ENCODE peak calls at places on chromosomes 16 and 17, in eight cellular contexts. P, N, I, T, J, M, R and Q are unnamed samples.

GRCh38 chr16:67884-68789 is 4.3 kb downstream of the RHBDF1 start:
- DNase-seq in R (no peak), I (no peak), J (no peak), N (no peak), P (no peak), T (no peak), M (peak; percentile 73), Q (no peak)

GRCh38 chr16:52873997-52874500 is 178.6 kb downstream of the CHD9NB start:
- DNase-seq in I (no peak), J (no peak), N (no peak), T (peak; percentile 62), M (no peak), P (no peak), R (peak; percentile 43), Q (no peak)

GRCh38 chr17:17084941-17085340 is 42.7 kb downstream of the MPRIP start:
- DNase-seq in N (no peak), P (peak; percentile 5), M (no peak), T (no peak), I (no peak), J (no peak), R (no peak), Q (no peak)

GRCh38 chr17:3960764-3961163 is 3.5 kb downstream of the ATP2A3 start:
- DNase-seq in P (no peak), N (no peak), M (no peak), J (no peak), R (no peak), T (no peak), I (no peak), Q (no peak)

GRCh38 chr16:76577003-76577402 is 299.8 kb downstream of the CNTNAP4 start:
- DNase-seq in T (no peak), P (no peak), J (no peak), R (no peak), M (no peak), I (no peak), N (no peak), Q (no peak)

GRCh38 chr17:60153606-60154355 is 4.0 kb downstream of the CA4 start:
- DNase-seq in I (no peak), R (peak; percentile 6), P (no peak), M (no peak), T (no peak), N (no peak), J (no peak), Q (no peak)

GRCh38 chr16:76157629-76158028 is 119.6 kb upstream of the CNTNAP4 start:
- DNase-seq in P (no peak), R (no peak), N (no peak), I (no peak), T (peak; percentile 16), J (no peak), M (no peak), Q (no peak)

GRCh38 chr16:48745541-48745940 is 135.6 kb upstream of the N4BP1 start:
- DNase-seq in T (no peak), J (no peak), R (no peak), I (no peak), P (no peak), M (no peak), N (no peak), Q (no peak)

GRCh38 chr16:57361384-57361783 is 2.8 kb downstream of the CCL22 start:
- DNase-seq in R (no peak), T (no peak), P (no peak), I (no peak), M (no peak), J (no peak), N (no peak), Q (no peak)

GRCh38 chr17:32865141-32865540 is 11.8 kb downstream of the MYO1D start:
- DNase-seq in R (no peak), T (no peak), N (no peak), M (no peak), I (no peak), P (no peak), J (no peak), Q (no peak)

GRCh38 chr16:50498756-50499155 is 49.4 kb upstream of the NKD1 start:
- DNase-seq in N (peak; percentile 48), R (no peak), P (no peak), J (no peak), M (no peak), I (no peak), T (no peak), Q (no peak)

GRCh38 chr16:14358697-14359305 is 271.3 kb downstream of the PARN start:
- DNase-seq in T (no peak), J (no peak), I (no peak), P (no peak), N (no peak), M (no peak), R (no peak), Q (no peak)

GRCh38 chr16:88453621-88454314 is 688 bp downstream of the ZFPM1 start:
- DNase-seq in R (no peak), T (peak; percentile 52), M (no peak), P (peak; percentile 66), I (no peak), N (no peak), J (no peak), Q (no peak)

GRCh38 chr17:59220328-59221158 is at the start of gene GDPD1:
- DNase-seq in P (peak; percentile 97), N (peak; percentile 92), T (peak; percentile 99), M (peak; percentile 95), I (peak; percentile 79), R (peak; percentile 97), J (peak; percentile 96), Q (peak; percentile 53)

GRCh38 chr17:57578608-57578990 is 166.5 kb downstream of the CCDC182 start:
- DNase-seq in M (no peak), T (no peak), I (no peak), N (no peak), R (no peak), J (no peak), P (no peak), Q (no peak)

GRCh38 chr17:18181358-18181757 is 2.3 kb upstream of the ALKBH5 start:
- DNase-seq in R (no peak), J (no peak), T (no peak), M (no peak), I (no peak), P (no peak), N (no peak), Q (no peak)

DNA sequence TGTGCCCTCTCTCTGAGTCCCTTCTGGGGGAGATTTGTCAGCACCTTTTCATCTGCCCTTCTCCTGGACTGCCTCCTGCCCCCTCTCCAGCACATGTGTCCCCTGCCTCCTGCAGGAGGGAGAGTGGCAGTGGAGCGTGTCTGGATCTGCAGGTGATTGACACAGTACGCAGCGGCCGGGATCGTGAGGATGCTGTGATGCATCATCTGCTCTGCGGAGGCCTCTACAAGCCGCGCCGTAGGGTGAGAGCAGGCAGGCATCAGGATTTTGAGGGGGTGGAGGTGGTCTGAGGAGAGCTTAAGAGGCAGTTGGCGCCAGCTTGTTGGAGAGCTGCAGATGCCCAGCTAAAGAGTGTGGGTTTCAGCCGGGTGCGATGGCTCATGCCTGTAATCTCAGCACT is 10.9 kb downstream of the SLC9A5 start:
- DNase-seq in N (peak; percentile 7), I (no peak), M (no peak), P (no peak), R (no peak), T (no peak), J (no peak), Q (no peak)
- TF ChIP-seq CTCF in N (no peak), I (no peak), M (no peak), P (no peak), R (no peak), T (no peak), J (no peak), Q (no peak)

GRCh38 chr16:30046588-30046987 is 15.5 kb upstream of the TLCD3B start:
- DNase-seq in M (no peak), J (no peak), R (no peak), T (no peak), P (no peak), I (no peak), N (no peak), Q (no peak)

GRCh38 chr16:30040221-30040620 is 9.2 kb upstream of the TLCD3B start:
- DNase-seq in I (no peak), R (no peak), T (no peak), P (no peak), J (no peak), M (no peak), N (no peak), Q (no peak)

GRCh38 chr16:30046178-30046577 is 15.1 kb upstream of the TLCD3B start:
- DNase-seq in N (no peak), J (no peak), R (no peak), T (no peak), P (no peak), M (no peak), I (no peak), Q (no peak)

DNA sequence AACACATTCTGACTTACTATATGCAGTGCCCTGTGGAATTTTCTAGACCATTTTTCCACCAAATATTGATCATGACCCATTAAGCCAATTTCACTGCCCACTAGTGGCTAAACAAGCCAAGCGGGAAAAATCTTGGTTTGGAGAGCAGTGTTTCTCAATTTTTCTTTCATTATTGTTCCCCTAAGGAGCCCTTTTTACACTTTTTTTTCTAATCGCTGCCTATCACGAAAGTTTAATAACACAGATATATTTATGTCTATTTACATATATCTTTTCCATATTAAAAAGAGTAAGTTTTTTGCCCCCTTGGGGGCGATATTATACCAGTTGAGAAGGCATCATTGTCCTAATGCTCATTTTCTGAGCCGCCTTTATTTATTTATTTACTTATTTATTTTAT is 10.8 kb upstream of the TLCD3B start:
- DNase-seq in M (no peak), N (no peak), I (peak; percentile 19), P (no peak), T (no peak), R (no peak), J (no peak), Q (no peak)
- TF ChIP-seq CTCF in M (peak; percentile 66), N (peak; percentile 37), I (peak; percentile 30), P (peak; percentile 16), T (peak; percentile 48), R (no peak), J (peak; percentile 25), Q (peak; percentile 38)

DNA sequence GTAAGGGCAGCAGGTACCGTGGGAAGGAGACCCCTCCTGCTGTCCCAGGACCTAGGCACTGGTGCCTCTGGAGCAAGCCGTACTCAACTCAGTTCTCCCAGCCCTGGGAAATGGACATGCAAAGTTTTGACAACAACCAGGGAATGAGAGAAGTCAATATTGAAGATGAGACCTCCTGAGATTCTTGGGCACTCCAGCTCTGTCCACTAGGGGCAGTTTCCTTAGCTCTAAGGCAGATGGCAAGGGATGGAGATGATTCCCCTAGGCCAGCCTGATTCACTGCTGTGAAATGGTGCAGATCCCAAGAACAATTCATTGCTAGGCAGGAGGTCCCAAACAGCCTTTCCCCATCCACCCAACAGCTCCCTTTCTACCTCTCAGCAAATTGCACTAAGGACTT is 20.6 kb upstream of the SDR42E2 start:
- DNase-seq in N (no peak), I (no peak), T (peak; percentile 59), J (no peak), M (no peak), R (peak; percentile 55), P (no peak), Q (no peak)
- TF ChIP-seq CTCF in N (no peak), I (peak; percentile 27), T (peak; percentile 65), J (no peak), M (peak; percentile 56), R (peak; percentile 58), P (no peak), Q (peak; percentile 25)

DNA sequence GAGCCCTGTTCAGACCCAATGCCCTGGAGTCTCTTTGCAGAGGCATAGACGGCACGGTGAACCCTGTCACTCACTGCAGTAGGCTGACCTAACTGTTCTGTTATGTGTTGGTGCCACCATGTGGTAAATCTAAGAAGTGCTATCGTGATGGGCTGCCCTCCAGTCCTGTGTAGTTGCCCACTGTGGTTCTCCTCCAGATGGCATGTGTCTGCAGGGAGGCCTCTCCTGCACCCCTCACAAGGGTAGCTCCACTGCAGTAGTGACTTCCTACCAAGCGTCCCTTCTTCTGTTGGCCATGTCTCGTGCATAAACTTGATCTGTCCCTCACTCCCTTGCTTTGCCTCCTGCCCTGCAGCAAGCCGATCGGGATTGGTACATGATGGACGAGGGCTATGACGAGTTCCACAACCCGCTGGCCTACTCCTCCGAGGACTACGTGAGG is 5.8 kb downstream of the DHX38 start:
- DNase-seq in J (no peak), M (peak; percentile 50), I (no peak), N (no peak), P (no peak), R (peak; percentile 66), T (peak; percentile 76), Q (peak; percentile 44)
- TF ChIP-seq CTCF in J (peak; percentile 36), M (peak; percentile 62), I (peak; percentile 48), N (peak; percentile 56), P (peak; percentile 18), R (peak; percentile 48), T (peak; percentile 65), Q (peak; percentile 58)